ENCODE peak calls at places on chromosomes 1 and 21, in six cellular contexts. H is H1, D is AG10803, Q is WTC11, I is PC-3, C is uterus. R is an unnamed sample.

GRCh38 chr1:67339623-67340343 is 32.1 kb downstream of the IL12RB2 start:
- DNase-seq in H (no peak), D (peak; percentile 63), Q (no peak), I (peak; percentile 76), C (no peak), R (no peak)

GRCh38 chr21:39097335-39097861 is 85.9 kb downstream of the PSMG1 start:
- DNase-seq in H (no peak), D (no peak), Q (no peak), I (no peak), C (no peak), R (no peak)

GRCh38 chr1:36520056-36520455 is 37.3 kb upstream of the CSF3R start:
- DNase-seq in H (peak; percentile 39), D (no peak), Q (no peak), I (no peak), C (no peak), R (no peak)

GRCh38 chr1:115135681-115136080 is 46.4 kb upstream of the TSPAN2 start:
- DNase-seq in H (no peak), D (peak; percentile 67), Q (no peak), I (peak; percentile 74), C (no peak), R (no peak)

GRCh38 chr1:210438928-210439841 is 110.5 kb downstream of the HHAT start:
- DNase-seq in H (no peak), D (peak; percentile 100), Q (no peak), I (peak; percentile 76), C (no peak), R (no peak)

GRCh38 chr1:160808289-160808688 is 12.3 kb downstream of the LY9 start:
- DNase-seq in H (no peak), D (no peak), Q (no peak), I (no peak), C (no peak), R (no peak)

GRCh38 chr1:167905182-167905581 is 8.8 kb downstream of the ADCY10 start:
- DNase-seq in H (no peak), D (no peak), Q (peak; percentile 22), I (no peak), C (no peak), R (no peak)

GRCh38 chr21:35239811-35240219 is 190.7 kb upstream of the RUNX1 start:
- DNase-seq in H (no peak), D (no peak), Q (no peak), I (no peak), C (no peak), R (no peak)

GRCh38 chr1:118461154-118461553 is 276.1 kb upstream of the SPAG17 start:
- DNase-seq in H (no peak), D (peak; percentile 1), Q (no peak), I (no peak), C (no peak), R (no peak)

GRCh38 chr1:212566522-212567479 is 41.8 kb upstream of the ATF3 start:
- DNase-seq in H (no peak), D (peak; percentile 66), Q (no peak), I (peak; percentile 81), C (peak; percentile 53), R (no peak)

GRCh38 chr1:117838911-117839310 is 90.5 kb downstream of the GDAP2 start:
- DNase-seq in H (no peak), D (peak; percentile 88), Q (no peak), I (peak; percentile 85), C (no peak), R (no peak)

GRCh38 chr1:4379451-4380175 is 274.8 kb upstream of the AJAP1 start:
- DNase-seq in H (no peak), D (peak; percentile 32), Q (no peak), I (no peak), C (no peak), R (no peak)

GRCh38 chr1:201229095-201229494 is 38.5 kb downstream of the IGFN1 start:
- DNase-seq in H (no peak), D (no peak), Q (no peak), I (no peak), C (no peak), R (no peak)

GRCh38 chr1:7267493-7267892 is 482.2 kb downstream of the CAMTA1 start:
- DNase-seq in H (peak; percentile 7), D (no peak), Q (no peak), I (no peak), C (no peak), R (no peak)

GRCh38 chr1:169110265-169110664 is 3.8 kb downstream of the ATP1B1 start:
- DNase-seq in H (no peak), D (no peak), Q (no peak), I (no peak), C (no peak), R (no peak)

GRCh38 chr1:47582891-47583608 is 145.2 kb downstream of the FOXD2 start:
- DNase-seq in H (peak; percentile 41), D (no peak), Q (no peak), I (peak; percentile 44), C (no peak), R (no peak)

GRCh38 chr1:50774759-50775351 is 185.2 kb downstream of the FAF1 start:
- DNase-seq in H (no peak), D (peak; percentile 65), Q (no peak), I (peak; percentile 77), C (no peak), R (no peak)

GRCh38 chr1:147717706-147718097 is 42.7 kb downstream of the GJA5 start:
- DNase-seq in H (no peak), D (no peak), Q (no peak), I (peak; percentile 47), C (no peak), R (no peak)

GRCh38 chr1:234583755-234584430 is 26.1 kb downstream of the IRF2BP2 start:
- DNase-seq in H (no peak), D (no peak), Q (no peak), I (no peak), C (peak; percentile 71), R (no peak)

GRCh38 chr1:17466359-17466758 is 26.9 kb upstream of the RCC2 start:
- DNase-seq in H (no peak), D (no peak), Q (peak; percentile 36), I (no peak), C (no peak), R (no peak)

GRCh38 chr1:230858918-230859819 is 9.2 kb downstream of the C1orf198 start:
- DNase-seq in H (no peak), D (peak; percentile 73), Q (no peak), I (no peak), C (no peak), R (no peak)

GRCh38 chr1:232170909-232171308 is 459.0 kb downstream of the SIPA1L2 start:
- DNase-seq in H (no peak), D (no peak), Q (no peak), I (peak; percentile 20), C (no peak), R (no peak)

GRCh38 chr1:10623391-10624145 is 148.8 kb downstream of the PEX14 start:
- DNase-seq in H (no peak), D (no peak), Q (peak; percentile 6), I (no peak), C (peak; percentile 5), R (no peak)

GRCh38 chr1:229138066-229138465 is 132.8 kb upstream of the RAB4A start:
- DNase-seq in H (no peak), D (no peak), Q (no peak), I (no peak), C (no peak), R (no peak)

GRCh38 chr1:25022361-25023189 is 92.5 kb upstream of the RUNX3 start:
- DNase-seq in H (no peak), D (peak; percentile 90), Q (no peak), I (peak; percentile 64), C (peak; percentile 43), R (no peak)

GRCh38 chr21:38027901-38028300 is 111.6 kb upstream of the KCNJ6 start:
- DNase-seq in H (no peak), D (peak; percentile 26), Q (no peak), I (peak; percentile 76), C (no peak), R (no peak)

GRCh38 chr21:17775431-17776126 is 43.6 kb downstream of the C21orf91 start:
- DNase-seq in H (no peak), D (no peak), Q (no peak), I (no peak), C (no peak), R (no peak)

GRCh38 chr1:109790735-109791494 is 27.2 kb upstream of the EPS8L3 start:
- DNase-seq in H (no peak), D (peak; percentile 47), Q (peak; percentile 53), I (no peak), C (peak; percentile 45), R (no peak)
- TF ChIP-seq CTCF in H (peak; percentile 54), D (peak; percentile 34), Q (no peak), I (no peak), C (peak; percentile 15), R (no peak)

GRCh38 chr1:26692211-26692792 is 3.5 kb upstream of the ARID1A start:
- DNase-seq in H (peak; percentile 77), D (peak; percentile 97), Q (peak; percentile 75), I (peak; percentile 90), C (peak; percentile 91), R (peak; percentile 26)
- TF ChIP-seq CTCF in H (peak; percentile 2), D (peak; percentile 26), Q (no peak), I (peak; percentile 44), C (peak; percentile 34), R (no peak)

GRCh38 chr21:31347435-31348032 is 3.5 kb upstream of the TIAM1 start:
- DNase-seq in H (no peak), D (peak; percentile 16), Q (no peak), I (peak; percentile 84), C (no peak), R (no peak)
- TF ChIP-seq CTCF in H (peak; percentile 41), D (peak; percentile 53), Q (no peak), I (peak; percentile 83), C (no peak), R (peak; percentile 56)

GRCh38 chr21:44909719-44910118 is 11.0 kb downstream of the ITGB2 start:
- DNase-seq in H (no peak), D (no peak), Q (no peak), I (no peak), C (no peak), R (no peak)

GRCh38 chr21:44912158-44912473 is 8.6 kb downstream of the ITGB2 start:
- DNase-seq in H (no peak), D (no peak), Q (no peak), I (no peak), C (no peak), R (no peak)

GRCh38 chr21:44910229-44911065 is 10.3 kb downstream of the ITGB2 start:
- DNase-seq in H (no peak), D (no peak), Q (no peak), I (no peak), C (no peak), R (no peak)

GRCh38 chr21:44911066-44911383 is 9.7 kb downstream of the ITGB2 start:
- DNase-seq in H (no peak), D (no peak), Q (no peak), I (no peak), C (no peak), R (no peak)

DNA sequence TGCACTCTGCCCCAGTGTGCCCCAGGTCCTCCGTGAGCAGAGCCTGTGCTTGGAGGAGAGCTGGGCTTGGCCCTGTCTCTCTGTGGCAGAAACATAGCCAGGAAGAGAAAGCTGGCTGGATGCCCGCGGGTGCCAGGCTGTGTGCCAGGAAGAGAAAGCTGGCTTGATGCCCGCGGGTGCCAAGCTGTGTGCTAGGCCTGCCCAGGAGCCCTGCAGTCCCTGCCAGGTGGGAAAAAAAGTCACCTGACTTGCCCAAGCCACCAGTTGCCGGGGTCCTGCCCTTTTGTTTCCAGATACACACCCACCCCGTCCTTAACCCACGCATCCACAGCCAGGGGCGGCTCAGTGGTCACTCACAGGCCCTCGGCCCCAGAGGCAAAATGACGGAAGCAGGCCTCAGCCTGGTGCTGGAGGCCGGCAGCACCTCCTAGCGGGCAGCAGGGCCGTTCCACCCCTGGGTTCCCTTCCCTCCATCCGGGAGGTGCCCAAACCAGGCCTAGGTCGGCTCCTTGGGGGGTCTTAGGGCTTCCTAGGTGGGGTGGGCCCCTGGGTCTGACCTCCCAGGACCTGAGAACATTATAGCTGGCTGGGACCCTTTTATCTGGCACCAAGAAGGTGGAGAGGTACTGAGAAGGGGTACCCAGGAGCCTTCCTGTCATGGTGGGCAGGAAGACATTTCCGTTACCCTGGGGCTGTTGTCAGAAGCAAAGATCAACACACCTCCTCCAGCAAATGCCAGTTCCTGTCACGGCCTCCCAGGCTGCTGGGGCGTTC is 9.1 kb downstream of the ITGB2 start:
- DNase-seq in H (no peak), D (no peak), Q (no peak), I (peak; percentile 92), C (peak; percentile 31), R (no peak)
- TF ChIP-seq CTCF in H (peak; percentile 45), D (peak; percentile 3), Q (no peak), I (peak; percentile 93), C (peak; percentile 32), R (peak; percentile 22)

R was measured in D721Med.